ENCODE peak calls at places on chromosomes 1 and 21, in ten cellular contexts. W is amniotic stem cell; X is nucleus accumbens; P is NCI-H510A treated with DMSO at 0.1 percent for 48 hours; O is hippocampal formation; H is GM12891; I is AG10803; T is activated naive CD4-positive, alpha-beta T cell; D is activated CD8-positive, alpha-beta memory T cell treated with anti-CD3 and anti-CD28 coated beads for 48 hours; G is foreskin melanocyte. E is an unnamed sample.
A peak's percentile ranks its signal among the peaks of the same experiment; 100 is the strongest.

GRCh38 chr21:45228656-45229240 is 58.9 kb downstream of the POFUT2 start:
- DNase-seq in W (no peak), X (no peak), P (no peak), O (no peak), H (no peak), I (no peak), T (no peak), D (no peak), G (no peak), E (no peak)

GRCh38 chr1:157119008-157119407 is 19.2 kb downstream of the ETV3 start:
- DNase-seq in W (no peak), X (no peak), P (no peak), O (no peak), H (no peak), I (no peak), T (no peak), D (no peak), G (no peak), E (no peak)

GRCh38 chr21:41766883-41767605 is at the start of gene RIPK4:
- DNase-seq in W (no peak), X (no peak), P (peak; percentile 82), O (no peak), H (peak; percentile 70), I (peak; percentile 40), T (peak; percentile 22), D (peak; percentile 25), G (peak; percentile 52), E (peak; percentile 78)

GRCh38 chr1:203153989-203154821 is 21.4 kb downstream of the MYBPH start:
- DNase-seq in W (no peak), X (no peak), P (no peak), O (no peak), H (no peak), I (peak; percentile 29), T (no peak), D (no peak), G (no peak), E (peak; percentile 63)

GRCh38 chr1:180935326-180936109 is 22.8 kb downstream of the KIAA1614 start:
- DNase-seq in W (no peak), X (no peak), P (no peak), O (no peak), H (peak; percentile 74), I (no peak), T (no peak), D (no peak), G (no peak), E (no peak)

GRCh38 chr1:36988311-36988710 is 46.0 kb downstream of the GRIK3 start:
- DNase-seq in W (no peak), X (peak; percentile 17), P (no peak), O (peak; percentile 46), H (no peak), I (no peak), T (no peak), D (no peak), G (no peak), E (no peak)

GRCh38 chr1:94648225-94649007 is 106.9 kb upstream of the F3 start:
- DNase-seq in W (no peak), X (no peak), P (no peak), O (no peak), H (no peak), I (peak; percentile 99), T (no peak), D (no peak), G (no peak), E (peak; percentile 72)

GRCh38 chr1:6688757-6689156 is 12.9 kb downstream of the DNAJC11 start:
- DNase-seq in W (no peak), X (no peak), P (no peak), O (no peak), H (no peak), I (no peak), T (no peak), D (no peak), G (no peak), E (no peak)

GRCh38 chr1:176017722-176018121 is 189.4 kb downstream of the COP1 start:
- DNase-seq in W (no peak), X (no peak), P (no peak), O (no peak), H (no peak), I (no peak), T (no peak), D (no peak), G (no peak), E (no peak)

GRCh38 chr1:3908886-3909517 is 8.9 kb upstream of the C1orf174 start:
- DNase-seq in W (no peak), X (no peak), P (no peak), O (no peak), H (no peak), I (no peak), T (no peak), D (no peak), G (no peak), E (no peak)

GRCh38 chr1:16241116-16241763 is 4.3 kb upstream of the CPLANE2 start:
- DNase-seq in W (no peak), X (no peak), P (peak; percentile 49), O (no peak), H (no peak), I (no peak), T (no peak), D (no peak), G (no peak), E (no peak)

GRCh38 chr1:12230549-12231275 is 882 bp downstream of the VPS13D start:
- DNase-seq in W (no peak), X (peak; percentile 2), P (no peak), O (no peak), H (peak; percentile 43), I (peak; percentile 36), T (no peak), D (no peak), G (no peak), E (no peak)

GRCh38 chr1:40384887-40385286 is 11.4 kb downstream of the SMAP2 start:
- DNase-seq in W (no peak), X (no peak), P (no peak), O (no peak), H (no peak), I (no peak), T (no peak), D (no peak), G (no peak), E (no peak)

GRCh38 chr1:161781995-161782394 is 15.9 kb downstream of the ATF6 start:
- DNase-seq in W (no peak), X (no peak), P (no peak), O (no peak), H (no peak), I (peak; percentile 68), T (no peak), D (no peak), G (no peak), E (no peak)

GRCh38 chr1:222060247-222060851 is 318.5 kb upstream of the DUSP10 start:
- DNase-seq in W (no peak), X (no peak), P (no peak), O (no peak), H (no peak), I (no peak), T (no peak), D (no peak), G (no peak), E (no peak)

GRCh38 chr1:2255420-2256369 is 27.6 kb downstream of the SKI start:
- DNase-seq in W (no peak), X (no peak), P (peak; percentile 76), O (no peak), H (no peak), I (peak; percentile 55), T (no peak), D (no peak), G (peak; percentile 89), E (peak; percentile 53)

GRCh38 chr1:22262583-22262982 is 119.7 kb upstream of the WNT4 start:
- DNase-seq in W (no peak), X (no peak), P (peak; percentile 82), O (no peak), H (no peak), I (no peak), T (no peak), D (no peak), G (no peak), E (no peak)

GRCh38 chr1:198929111-198929604 is 290.3 kb downstream of the PTPRC start:
- DNase-seq in W (no peak), X (no peak), P (no peak), O (no peak), H (no peak), I (no peak), T (no peak), D (no peak), G (no peak), E (no peak)

GRCh38 chr1:147924813-147925212 is 3.4 kb upstream of the GPR89B start:
- DNase-seq in W (no peak), X (no peak), P (no peak), O (no peak), H (no peak), I (no peak), T (no peak), D (no peak), G (no peak), E (no peak)

GRCh38 chr1:215119719-215120118 is 37.2 kb downstream of the KCNK2 start:
- DNase-seq in W (no peak), X (no peak), P (no peak), O (no peak), H (no peak), I (peak; percentile 78), T (no peak), D (no peak), G (no peak), E (no peak)

GRCh38 chr1:32250893-32251716 is at the start of gene LCK:
- DNase-seq in W (no peak), X (no peak), P (no peak), O (no peak), H (no peak), I (no peak), T (peak; percentile 19), D (peak; percentile 69), G (no peak), E (no peak)

GRCh38 chr1:117828206-117828605 is 101.2 kb downstream of the GDAP2 start:
- DNase-seq in W (no peak), X (no peak), P (no peak), O (no peak), H (no peak), I (peak; percentile 87), T (no peak), D (no peak), G (no peak), E (no peak)

GRCh38 chr1:99481391-99481996 is 164.4 kb upstream of the PALMD start:
- DNase-seq in W (peak; percentile 45), X (no peak), P (peak; percentile 53), O (no peak), H (no peak), I (peak; percentile 61), T (no peak), D (no peak), G (peak; percentile 51), E (peak; percentile 18)

GRCh38 chr1:21963477-21964217 is 13.2 kb upstream of the CELA3B start:
- DNase-seq in W (no peak), X (peak; percentile 30), P (peak; percentile 79), O (peak; percentile 49), H (peak; percentile 63), I (peak; percentile 54), T (peak; percentile 74), D (peak; percentile 73), G (peak; percentile 41), E (peak; percentile 76)

GRCh38 chr1:93839756-93840155 is 39.2 kb downstream of the DNTTIP2 start:
- DNase-seq in W (no peak), X (no peak), P (no peak), O (no peak), H (no peak), I (no peak), T (no peak), D (no peak), G (no peak), E (no peak)

GRCh38 chr1:160046494-160047115 is 14.8 kb upstream of the PIGM start:
- DNase-seq in W (no peak), X (peak; percentile 82), P (no peak), O (peak; percentile 91), H (no peak), I (peak; percentile 44), T (no peak), D (no peak), G (peak; percentile 32), E (peak; percentile 50)

GRCh38 chr1:28509705-28510349 is 4.0 kb downstream of the RCC1 start:
- DNase-seq in W (no peak), X (no peak), P (no peak), O (no peak), H (no peak), I (no peak), T (no peak), D (peak; percentile 54), G (no peak), E (no peak)

GRCh38 chr1:54172614-54173312 is 20.0 kb upstream of the CDCP2 start:
- DNase-seq in W (no peak), X (no peak), P (no peak), O (no peak), H (no peak), I (peak; percentile 12), T (no peak), D (no peak), G (no peak), E (no peak)

E was measured in HTR-8/SVneo.